ENCODE peak calls at places on chromosomes 5 and 9, in eight cellular contexts. P, T, R, M, E, X, F and N are unnamed samples.

GRCh38 chr5:94245608-94246007 is 372.8 kb downstream of the KIAA0825 start:
- DNase-seq in P (no peak), T (peak), R (no peak), M (peak), E (no peak), X (no peak), F (no peak), N (no peak)

GRCh38 chr9:124284940-124285441 is 27.2 kb downstream of the NEK6 start:
- DNase-seq in P (no peak), T (no peak), R (no peak), M (peak), E (no peak), X (no peak), F (no peak), N (no peak)

GRCh38 chr9:134299068-134299467 is 27.2 kb upstream of the RXRA start:
- DNase-seq in P (no peak), T (no peak), R (no peak), M (no peak), E (no peak), X (no peak), F (no peak), N (no peak)

GRCh38 chr5:16803831-16804230 is 132.3 kb downstream of the MYO10 start:
- DNase-seq in P (no peak), T (no peak), R (no peak), M (no peak), E (no peak), X (no peak), F (no peak), N (no peak)

GRCh38 chr5:75049581-75050274 is 2.6 kb downstream of the GCNT4 start:
- DNase-seq in P (peak), T (peak), R (peak), M (peak), E (no peak), X (peak), F (no peak), N (peak)

GRCh38 chr5:138752341-138752950 is 779 bp upstream of the CTNNA1 start:
- DNase-seq in P (no peak), T (no peak), R (peak), M (peak), E (no peak), X (no peak), F (no peak), N (no peak)

GRCh38 chr9:98356953-98357352 is 101.5 kb upstream of the TBC1D2 start:
- DNase-seq in P (no peak), T (no peak), R (no peak), M (no peak), E (no peak), X (no peak), F (no peak), N (no peak)

GRCh38 chr9:120151806-120152205 is 428.2 kb downstream of the CDK5RAP2 start:
- DNase-seq in P (peak), T (no peak), R (no peak), M (no peak), E (no peak), X (no peak), F (no peak), N (no peak)

GRCh38 chr9:124947727-124948391 is 7.0 kb upstream of the GOLGA1 start:
- DNase-seq in P (no peak), T (no peak), R (no peak), M (no peak), E (no peak), X (no peak), F (no peak), N (no peak)

GRCh38 chr9:37156781-37157356 is 36.5 kb downstream of the ZCCHC7 start:
- DNase-seq in P (peak), T (no peak), R (no peak), M (no peak), E (no peak), X (no peak), F (no peak), N (no peak)

GRCh38 chr9:109906766-109907382 is 126.9 kb downstream of the PALM2AKAP2 start:
- DNase-seq in P (peak), T (no peak), R (no peak), M (peak), E (no peak), X (no peak), F (no peak), N (peak)

GRCh38 chr5:137129906-137130680 is 369.0 kb downstream of the SPOCK1 start:
- DNase-seq in P (no peak), T (no peak), R (no peak), M (no peak), E (no peak), X (no peak), F (no peak), N (no peak)

GRCh38 chr5:173970878-173971650 is 17.9 kb upstream of the C5orf47 start:
- DNase-seq in P (no peak), T (no peak), R (no peak), M (peak), E (no peak), X (no peak), F (no peak), N (no peak)

GRCh38 chr5:151298063-151298462 is 5.5 kb downstream of the SLC36A3 start:
- DNase-seq in P (no peak), T (no peak), R (no peak), M (peak), E (no peak), X (peak), F (peak), N (no peak)